ENCODE peak calls at places on chromosomes 11 and 22, in six cellular contexts. P is hippocampal formation, Z is NCI-H510A treated with DMSO at 0.1 percent for 48 hours, X is dermis microvascular lymphatic vessel endothelial cell, G is mammary epithelial cell, R is NCI-H2171. Y is an unnamed sample.

GRCh38 chr11:118012083-118012669 is 26.0 kb downstream of the IL10RA start:
- DNase-seq in P (peak), Z (no peak), X (peak), G (peak), R (no peak), Y (peak)

GRCh38 chr11:65576232-65576866 is 496 bp downstream of the EHBP1L1 start:
- DNase-seq in P (no peak), Z (no peak), X (no peak), G (no peak), R (no peak), Y (no peak)

GRCh38 chr22:18971321-18971751 is 35.2 kb upstream of the PRODH start:
- DNase-seq in P (no peak), Z (no peak), X (no peak), G (no peak), R (no peak), Y (no peak)

GRCh38 chr11:125343732-125344131 is 152.3 kb downstream of the FEZ1 start:
- DNase-seq in P (no peak), Z (no peak), X (no peak), G (no peak), R (no peak), Y (no peak)

GRCh38 chr11:72227316-72228228 is 3.0 kb downstream of the INPPL1 start:
- DNase-seq in P (no peak), Z (peak), X (no peak), G (peak), R (peak), Y (no peak)

GRCh38 chr11:69064394-69064957 is 15.7 kb downstream of the TPCN2 start:
- DNase-seq in P (no peak), Z (no peak), X (no peak), G (no peak), R (no peak), Y (no peak)

GRCh38 chr22:29205598-29206371 is at the start of gene EMID1:
- DNase-seq in P (no peak), Z (peak), X (peak), G (no peak), R (peak), Y (no peak)

GRCh38 chr11:6771926-6772898 is at the start of gene OR2AG2:
- DNase-seq in P (no peak), Z (no peak), X (no peak), G (no peak), R (no peak), Y (peak)

GRCh38 chr22:47034076-47034808 is 271.8 kb downstream of the TBC1D22A start:
- DNase-seq in P (no peak), Z (no peak), X (no peak), G (no peak), R (no peak), Y (no peak)

GRCh38 chr11:76807206-76807875 is 24.2 kb downstream of the TSKU start:
- DNase-seq in P (peak), Z (peak), X (peak), G (peak), R (no peak), Y (peak)

GRCh38 chr22:48302657-48303359 is 1524.9 kb downstream of the BRD1 start:
- DNase-seq in P (no peak), Z (no peak), X (no peak), G (no peak), R (no peak), Y (no peak)

GRCh38 chr11:2737226-2737590 is 37.4 kb upstream of the KCNQ1OT1 start:
- DNase-seq in P (no peak), Z (no peak), X (no peak), G (no peak), R (no peak), Y (no peak)

GRCh38 chr11:28107331-28107725 is 628 bp downstream of the KIF18A start:
- DNase-seq in P (no peak), Z (peak), X (peak), G (no peak), R (no peak), Y (peak)

GRCh38 chr22:49198705-49199084 is 629.0 kb downstream of the BRD1 start:
- DNase-seq in P (no peak), Z (no peak), X (no peak), G (no peak), R (no peak), Y (no peak)

GRCh38 chr22:40176921-40177737 is 596 bp upstream of the TNRC6B start:
- DNase-seq in P (no peak), Z (peak), X (peak), G (peak), R (no peak), Y (peak)

GRCh38 chr11:95692526-95693270 is 96.9 kb downstream of the FAM76B start:
- DNase-seq in P (no peak), Z (no peak), X (no peak), G (no peak), R (no peak), Y (peak)

GRCh38 chr11:109697140-109697843 is 275.3 kb downstream of the C11orf87 start:
- DNase-seq in P (no peak), Z (peak), X (peak), G (peak), R (peak), Y (peak)

GRCh38 chr11:134276396-134277175 is 407 bp downstream of the GLB1L3 start:
- DNase-seq in P (no peak), Z (no peak), X (no peak), G (no peak), R (no peak), Y (no peak)

GRCh38 chr11:121452609-121453150 is at the start of gene SORL1-AS1:
- DNase-seq in P (no peak), Z (no peak), X (no peak), G (peak), R (no peak), Y (peak)

GRCh38 chr11:124085583-124085982 is 29.7 kb upstream of the VWA5A start:
- DNase-seq in P (no peak), Z (no peak), X (no peak), G (peak), R (no peak), Y (no peak)

GRCh38 chr22:49664371-49664881 is 163.2 kb downstream of the BRD1 start:
- DNase-seq in P (no peak), Z (no peak), X (no peak), G (no peak), R (no peak), Y (no peak)

GRCh38 chr11:57626895-57627294 is 22.8 kb downstream of the YPEL4 start:
- DNase-seq in P (no peak), Z (no peak), X (no peak), G (no peak), R (no peak), Y (no peak)

GRCh38 chr22:19105867-19106802 is 16.1 kb downstream of the DGCR2 start:
- DNase-seq in P (no peak), Z (no peak), X (peak), G (peak), R (no peak), Y (peak)

GRCh38 chr11:125299821-125300220 is 135.3 kb downstream of the PKNOX2 start:
- DNase-seq in P (no peak), Z (no peak), X (no peak), G (no peak), R (no peak), Y (no peak)

GRCh38 chr11:113908107-113908506 is 3.5 kb downstream of the HTR3B start:
- DNase-seq in P (no peak), Z (no peak), X (no peak), G (no peak), R (no peak), Y (no peak)

GRCh38 chr11:119743041-119743440 is 14.0 kb upstream of the NECTIN1 start:
- DNase-seq in P (no peak), Z (no peak), X (no peak), G (no peak), R (no peak), Y (no peak)

GRCh38 chr22:22110548-22111266 is 128.1 kb upstream of the TOP3B start:
- DNase-seq in P (peak), Z (peak), X (peak), G (peak), R (no peak), Y (peak)

GRCh38 chr22:35400335-35400680 is 368 bp downstream of the MCM5 start:
- DNase-seq in P (no peak), Z (no peak), X (no peak), G (no peak), R (no peak), Y (peak)

GRCh38 chr11:43576834-43577521 is 103.6 kb upstream of the HSD17B12 start:
- DNase-seq in P (peak), Z (no peak), X (peak), G (no peak), R (no peak), Y (peak)

GRCh38 chr22:17154971-17155370 is 4.1 kb downstream of the HDHD5 start:
- DNase-seq in P (no peak), Z (no peak), X (no peak), G (no peak), R (no peak), Y (no peak)

GRCh38 chr11:66011239-66011784 is 496 bp upstream of the CST6 start:
- DNase-seq in P (no peak), Z (no peak), X (no peak), G (peak), R (no peak), Y (no peak)

GRCh38 chr11:73389902-73390301 is 13.7 kb downstream of the RELT start:
- DNase-seq in P (no peak), Z (no peak), X (no peak), G (no peak), R (no peak), Y (no peak)

GRCh38 chr22:43262990-43263644 is 76.2 kb upstream of the TTLL12 start:
- DNase-seq in P (no peak), Z (no peak), X (peak), G (no peak), R (peak), Y (no peak)